ENCODE peak calls at places on chromosomes 12 and 14, in six cellular contexts. One of them, this sample, is unnamed.

GRCh38 chr14:104143071-104143470 is 4.7 kb downstream of the KIF26A start:
- DNase-seq in adrenal gland: peak; percentile 13
- DNase-seq in AG10803: no peak
- DNase-seq in cardiac fibroblast: no peak
- DNase-seq in left lung: peak; percentile 65
- DNase-seq in cardiac muscle cell: no peak
- DNase-seq in this sample: no peak

GRCh38 chr12:53123578-53124351 is 20.5 kb downstream of the SOAT2 start:
- DNase-seq in adrenal gland: no peak
- DNase-seq in AG10803: peak; percentile 30
- DNase-seq in cardiac fibroblast: peak; percentile 57
- DNase-seq in left lung: no peak
- DNase-seq in cardiac muscle cell: no peak
- DNase-seq in this sample: peak; percentile 52

GRCh38 chr14:49989980-49990379 is 97.1 kb downstream of the ARF6 start:
- DNase-seq in adrenal gland: no peak
- DNase-seq in AG10803: no peak
- DNase-seq in cardiac fibroblast: no peak
- DNase-seq in left lung: no peak
- DNase-seq in cardiac muscle cell: no peak
- DNase-seq in this sample: no peak

GRCh38 chr12:50110127-50110761 is 1.8 kb upstream of the COX14 start:
- DNase-seq in adrenal gland: peak; percentile 40
- DNase-seq in AG10803: no peak
- DNase-seq in cardiac fibroblast: peak; percentile 14
- DNase-seq in left lung: no peak
- DNase-seq in cardiac muscle cell: no peak
- DNase-seq in this sample: no peak

GRCh38 chr12:95836630-95837239 is 22.0 kb upstream of the SNRPF start:
- DNase-seq in adrenal gland: no peak
- DNase-seq in AG10803: peak; percentile 56
- DNase-seq in cardiac fibroblast: peak; percentile 33
- DNase-seq in left lung: no peak
- DNase-seq in cardiac muscle cell: no peak
- DNase-seq in this sample: no peak

GRCh38 chr12:31238764-31239387 is 87.1 kb downstream of the SINHCAF start:
- DNase-seq in adrenal gland: peak; percentile 65
- DNase-seq in AG10803: peak; percentile 52
- DNase-seq in cardiac fibroblast: peak; percentile 82
- DNase-seq in left lung: no peak
- DNase-seq in cardiac muscle cell: peak; percentile 77
- DNase-seq in this sample: peak; percentile 76

GRCh38 chr14:103867020-103867419 is 19.6 kb upstream of the PPP1R13B start:
- DNase-seq in adrenal gland: no peak
- DNase-seq in AG10803: no peak
- DNase-seq in cardiac fibroblast: no peak
- DNase-seq in left lung: peak; percentile 34
- DNase-seq in cardiac muscle cell: no peak
- DNase-seq in this sample: no peak

GRCh38 chr12:18468521-18469075 is 207.3 kb downstream of the PIK3C2G start:
- DNase-seq in adrenal gland: no peak
- DNase-seq in AG10803: peak; percentile 64
- DNase-seq in cardiac fibroblast: peak; percentile 71
- DNase-seq in left lung: no peak
- DNase-seq in cardiac muscle cell: no peak
- DNase-seq in this sample: peak; percentile 88

GRCh38 chr12:44581642-44582242 is 294.4 kb downstream of the NELL2 start:
- DNase-seq in adrenal gland: no peak
- DNase-seq in AG10803: no peak
- DNase-seq in cardiac fibroblast: no peak
- DNase-seq in left lung: no peak
- DNase-seq in cardiac muscle cell: no peak
- DNase-seq in this sample: no peak

GRCh38 chr14:42222924-42223471 is 616.3 kb downstream of the LRFN5 start:
- DNase-seq in adrenal gland: no peak
- DNase-seq in AG10803: peak; percentile 70
- DNase-seq in cardiac fibroblast: peak; percentile 70
- DNase-seq in left lung: no peak
- DNase-seq in cardiac muscle cell: peak; percentile 14
- DNase-seq in this sample: peak; percentile 72

GRCh38 chr12:51077930-51078329 is 5.5 kb downstream of the CSRNP2 start:
- DNase-seq in adrenal gland: no peak
- DNase-seq in AG10803: peak; percentile 36
- DNase-seq in cardiac fibroblast: peak; percentile 27
- DNase-seq in left lung: no peak
- DNase-seq in cardiac muscle cell: peak; percentile 6
- DNase-seq in this sample: no peak

GRCh38 chr12:113070117-113070906 is 13.8 kb downstream of the DTX1 start:
- DNase-seq in adrenal gland: no peak
- DNase-seq in AG10803: no peak
- DNase-seq in cardiac fibroblast: no peak
- DNase-seq in left lung: no peak
- DNase-seq in cardiac muscle cell: no peak
- DNase-seq in this sample: no peak

GRCh38 chr14:75246546-75247285 is 31.9 kb upstream of the FOS start:
- DNase-seq in adrenal gland: no peak
- DNase-seq in AG10803: no peak
- DNase-seq in cardiac fibroblast: no peak
- DNase-seq in left lung: no peak
- DNase-seq in cardiac muscle cell: no peak
- DNase-seq in this sample: no peak
- H3K4me3 ChIP-seq in adrenal gland: no peak overlapping the region
- H3K4me3 ChIP-seq in AG10803: no peak overlapping the region
- H3K4me3 ChIP-seq in cardiac fibroblast: no peak overlapping the region
- H3K4me3 ChIP-seq in left lung: no peak overlapping the region
- H3K4me3 ChIP-seq in cardiac muscle cell: no peak overlapping the region
- H3K4me3 ChIP-seq in this sample: no peak overlapping the region

GRCh38 chr14:62079035-62079434 is 316.8 kb downstream of the SNAPC1 start:
- DNase-seq in adrenal gland: no peak
- DNase-seq in AG10803: no peak
- DNase-seq in cardiac fibroblast: no peak
- DNase-seq in left lung: no peak
- DNase-seq in cardiac muscle cell: no peak
- DNase-seq in this sample: no peak
- TF ChIP-seq CTCF in adrenal gland: no peak
- TF ChIP-seq CTCF in AG10803: no peak
- TF ChIP-seq CTCF in cardiac fibroblast: no peak
- TF ChIP-seq CTCF in left lung: no peak
- TF ChIP-seq CTCF in cardiac muscle cell: no peak
- TF ChIP-seq CTCF in this sample: no peak

DNA sequence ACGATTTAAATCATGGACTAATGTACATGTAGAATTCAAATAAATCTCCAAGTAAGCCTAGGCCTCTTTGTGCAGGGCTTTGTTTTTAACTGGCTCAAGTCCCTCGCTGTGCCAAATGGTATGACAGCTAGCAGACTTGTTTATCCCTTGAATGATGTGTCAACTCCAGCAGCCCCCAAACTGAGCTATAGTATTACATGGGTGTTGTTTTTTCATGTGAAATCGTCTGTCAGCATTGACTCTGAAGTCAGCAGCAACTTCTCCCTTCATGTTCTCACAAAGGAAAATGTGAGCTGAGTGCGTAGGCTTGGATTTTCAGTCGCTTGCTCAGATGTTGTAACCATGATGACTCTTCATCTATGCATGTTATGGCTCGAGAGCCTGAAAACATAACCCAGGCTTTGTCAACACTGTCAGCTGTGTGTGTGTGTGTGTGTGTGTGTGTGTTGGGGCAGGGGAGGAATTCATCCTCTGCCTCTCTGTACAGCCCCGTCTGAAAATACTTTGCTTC is 73.3 kb downstream of the PTHLH start:
- DNase-seq in adrenal gland: no peak
- DNase-seq in AG10803: peak; percentile 99
- DNase-seq in cardiac fibroblast: peak; percentile 99
- DNase-seq in left lung: no peak
- DNase-seq in cardiac muscle cell: peak; percentile 3
- DNase-seq in this sample: peak; percentile 99
- H3K4me3 ChIP-seq in adrenal gland: no peak overlapping the region
- H3K4me3 ChIP-seq in AG10803: no peak overlapping the region
- H3K4me3 ChIP-seq in cardiac fibroblast: no peak overlapping the region
- H3K4me3 ChIP-seq in left lung: no peak overlapping the region
- H3K4me3 ChIP-seq in cardiac muscle cell: no peak overlapping the region
- H3K4me3 ChIP-seq in this sample: no peak overlapping the region

DNA sequence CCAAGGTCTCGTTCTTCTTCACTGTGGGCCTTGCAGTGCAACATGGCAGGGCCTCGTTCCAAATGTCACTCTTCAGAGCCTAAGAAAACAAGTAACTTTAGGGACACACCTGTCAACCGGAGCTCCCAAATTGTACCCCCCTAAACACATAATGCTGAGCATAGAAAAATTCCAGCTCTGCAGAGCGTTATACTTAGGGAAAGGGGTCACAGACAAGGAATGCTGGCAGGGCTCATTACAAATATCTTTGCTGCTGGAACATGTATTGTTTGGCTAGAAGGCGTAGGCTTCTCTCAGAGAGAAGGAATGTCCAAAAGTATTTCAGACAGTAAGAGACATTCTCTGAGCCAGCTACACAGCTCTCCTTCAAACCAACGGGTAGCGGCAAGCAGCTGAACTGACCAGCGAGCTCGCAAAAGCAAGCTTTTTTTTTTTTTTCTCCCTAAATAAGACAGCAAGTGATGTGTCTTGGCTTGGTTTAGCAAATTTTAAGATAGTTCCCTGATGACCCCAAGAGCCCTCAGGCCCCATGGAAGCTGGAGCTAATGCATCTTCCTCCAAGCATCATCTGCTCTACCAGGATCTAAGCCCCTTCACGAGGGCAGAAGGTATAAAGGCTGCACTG is 24.5 kb downstream of the SSH1 start:
- DNase-seq in adrenal gland: no peak
- DNase-seq in AG10803: peak; percentile 97
- DNase-seq in cardiac fibroblast: peak; percentile 96
- DNase-seq in left lung: no peak
- DNase-seq in cardiac muscle cell: peak; percentile 39
- DNase-seq in this sample: peak; percentile 88
- TF ChIP-seq CTCF in adrenal gland: no peak
- TF ChIP-seq CTCF in AG10803: no peak
- TF ChIP-seq CTCF in cardiac fibroblast: no peak
- TF ChIP-seq CTCF in left lung: no peak
- TF ChIP-seq CTCF in cardiac muscle cell: no peak
- TF ChIP-seq CTCF in this sample: no peak

GRCh38 chr14:67228325-67228984 is 12.8 kb upstream of the PALS1 start:
- DNase-seq in adrenal gland: no peak
- DNase-seq in AG10803: peak; percentile 25
- DNase-seq in cardiac fibroblast: peak; percentile 36
- DNase-seq in left lung: no peak
- DNase-seq in cardiac muscle cell: no peak
- DNase-seq in this sample: peak; percentile 37
- H3K4me3 ChIP-seq in adrenal gland: no peak overlapping the region
- H3K4me3 ChIP-seq in AG10803: peak overlapping the region; percentile 26
- H3K4me3 ChIP-seq in cardiac fibroblast: no peak overlapping the region
- H3K4me3 ChIP-seq in left lung: no peak overlapping the region
- H3K4me3 ChIP-seq in cardiac muscle cell: no peak overlapping the region
- H3K4me3 ChIP-seq in this sample: no peak overlapping the region

DNA sequence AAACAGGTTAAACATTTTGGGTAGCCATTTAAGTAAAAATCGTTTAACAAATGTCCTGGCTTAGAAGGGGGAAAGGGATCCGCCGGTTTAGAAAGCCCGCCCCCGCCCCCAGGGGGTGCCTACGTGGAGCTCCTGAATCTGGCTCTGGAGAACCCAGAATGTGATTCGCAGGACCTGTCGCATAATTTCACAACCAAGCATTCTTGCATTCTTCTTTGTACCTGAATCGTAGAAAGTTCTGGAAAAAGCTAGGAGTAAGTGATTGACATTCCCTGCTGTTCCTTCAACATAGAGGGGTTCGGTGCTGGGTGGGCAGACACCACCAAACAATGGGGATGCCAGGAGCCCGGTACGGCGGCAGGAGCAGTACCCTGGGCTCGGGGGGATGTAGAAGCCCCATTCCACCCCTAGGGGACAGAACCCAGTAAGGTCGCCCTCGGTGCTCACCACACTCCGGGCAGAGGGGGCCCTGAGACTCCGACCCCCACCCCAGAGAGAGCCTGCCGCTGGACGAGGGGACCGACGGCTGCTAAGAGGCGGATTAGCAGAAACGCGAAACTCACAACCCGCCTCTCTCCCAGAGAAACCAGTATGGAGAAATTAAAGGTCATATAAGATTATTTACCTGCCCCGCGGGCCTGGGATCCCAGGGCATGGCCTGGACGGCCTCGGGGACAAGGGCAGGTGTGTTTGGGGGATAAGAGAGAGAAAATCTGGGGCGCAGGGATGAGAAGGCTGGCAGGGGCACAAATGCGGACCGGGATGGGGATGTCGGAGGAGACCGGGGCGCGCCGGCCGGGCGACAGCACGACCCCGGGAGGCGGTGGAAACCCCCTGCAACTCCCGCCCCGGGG is 547 bp downstream of the CSRP2 start:
- DNase-seq in adrenal gland: peak; percentile 18
- DNase-seq in AG10803: no peak
- DNase-seq in cardiac fibroblast: no peak
- DNase-seq in left lung: no peak
- DNase-seq in cardiac muscle cell: peak; percentile 60
- DNase-seq in this sample: peak; percentile 61
- TF ChIP-seq CTCF in adrenal gland: no peak
- TF ChIP-seq CTCF in AG10803: peak; percentile 33
- TF ChIP-seq CTCF in cardiac fibroblast: peak; percentile 13
- TF ChIP-seq CTCF in left lung: no peak
- TF ChIP-seq CTCF in cardiac muscle cell: peak; percentile 15
- TF ChIP-seq CTCF in this sample: peak; percentile 19

DNA sequence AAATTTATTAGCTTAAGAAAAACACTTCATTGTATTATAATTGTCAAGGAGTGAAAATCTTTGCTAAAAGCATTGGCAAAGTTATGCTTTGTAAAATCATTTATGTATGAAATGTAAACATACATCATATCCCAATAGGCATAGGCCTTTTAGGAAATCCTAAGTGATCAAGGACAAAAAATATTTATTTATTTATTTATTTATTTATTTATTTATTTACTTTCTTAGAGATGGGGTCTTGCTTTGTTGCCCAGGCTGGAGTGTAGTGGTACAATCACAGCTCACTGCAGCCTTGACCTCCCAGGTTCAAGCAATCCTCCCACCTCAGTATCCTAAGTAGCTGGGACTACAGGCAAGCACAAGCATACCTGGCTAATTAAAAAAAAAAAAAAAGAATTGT is 32.0 kb upstream of the DLGAP5 start:
- DNase-seq in adrenal gland: no peak
- DNase-seq in AG10803: no peak
- DNase-seq in cardiac fibroblast: no peak
- DNase-seq in left lung: no peak
- DNase-seq in cardiac muscle cell: no peak
- DNase-seq in this sample: no peak
- H3K4me3 ChIP-seq in adrenal gland: no peak overlapping the region
- H3K4me3 ChIP-seq in AG10803: no peak overlapping the region
- H3K4me3 ChIP-seq in cardiac fibroblast: no peak overlapping the region
- H3K4me3 ChIP-seq in left lung: no peak overlapping the region
- H3K4me3 ChIP-seq in cardiac muscle cell: no peak overlapping the region
- H3K4me3 ChIP-seq in this sample: no peak overlapping the region

DNA sequence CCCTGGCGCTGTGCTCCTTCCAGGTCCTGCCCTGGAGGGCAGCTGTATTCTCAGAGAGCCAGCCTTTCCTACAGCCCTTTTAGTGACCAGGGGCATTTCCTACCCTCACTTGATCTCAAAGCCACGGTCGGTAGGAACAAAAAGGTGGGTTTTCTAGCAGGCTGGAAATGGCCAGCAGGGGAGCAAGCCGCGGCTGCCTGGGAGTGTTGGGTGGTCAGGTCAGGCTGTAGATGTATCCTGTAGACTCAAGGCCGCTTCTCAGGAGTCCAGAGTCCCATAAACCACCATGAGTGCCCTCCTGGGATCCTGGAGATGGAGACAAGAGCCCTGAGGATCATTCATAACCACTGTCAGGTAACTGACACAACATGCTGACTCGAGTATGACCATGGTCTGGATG is 18.6 kb downstream of the CINP start:
- DNase-seq in adrenal gland: no peak
- DNase-seq in AG10803: no peak
- DNase-seq in cardiac fibroblast: no peak
- DNase-seq in left lung: no peak
- DNase-seq in cardiac muscle cell: no peak
- DNase-seq in this sample: no peak
- TF ChIP-seq CTCF in adrenal gland: no peak
- TF ChIP-seq CTCF in AG10803: no peak
- TF ChIP-seq CTCF in cardiac fibroblast: no peak
- TF ChIP-seq CTCF in left lung: no peak
- TF ChIP-seq CTCF in cardiac muscle cell: no peak
- TF ChIP-seq CTCF in this sample: no peak